ENCODE peak calls at places on chromosomes 3 and 15, in four cellular contexts. P is GM10248, Q is mucosa of descending colon, R is fibroblast of pulmonary artery. X is an unnamed sample.

GRCh38 chr3:30042274-30042859 is 564.0 kb upstream of the TGFBR2 start:
- DNase-seq in P (peak), Q (peak), R (peak), X (peak)

GRCh38 chr3:50213383-50213782 is 8.3 kb downstream of the SLC38A3 start:
- DNase-seq in P (no peak), Q (no peak), R (no peak), X (no peak)

GRCh38 chr15:42832577-42832976 is 88.0 kb downstream of the TTBK2 start:
- DNase-seq in P (no peak), Q (no peak), R (peak), X (no peak)

GRCh38 chr3:192514754-192515660 is 212.3 kb downstream of the FGF12 start:
- DNase-seq in P (no peak), Q (peak), R (no peak), X (peak)

GRCh38 chr3:144229973-144230372 is 258.4 kb downstream of the DIPK2A start:
- DNase-seq in P (no peak), Q (no peak), R (peak), X (no peak)

GRCh38 chr15:96076350-96076749 is 254.2 kb upstream of the NR2F2 start:
- DNase-seq in P (no peak), Q (no peak), R (no peak), X (no peak)

GRCh38 chr3:12509466-12509865 is 25.2 kb downstream of the TSEN2 start:
- DNase-seq in P (no peak), Q (no peak), R (no peak), X (no peak)

GRCh38 chr15:53009093-53009492 is 219.0 kb upstream of the ONECUT1 start:
- DNase-seq in P (no peak), Q (no peak), R (no peak), X (no peak)

GRCh38 chr3:115518100-115518852 is 105.0 kb upstream of the GAP43 start:
- DNase-seq in P (no peak), Q (no peak), R (peak), X (no peak)

GRCh38 chr15:62262305-62262941 is 97.3 kb upstream of the C2CD4B start:
- DNase-seq in P (no peak), Q (no peak), R (no peak), X (no peak)

GRCh38 chr15:51726302-51727073 is 11.0 kb downstream of the LYSMD2 start:
- DNase-seq in P (peak), Q (no peak), R (peak), X (peak)

GRCh38 chr3:36895488-36896409 is 49.1 kb downstream of the TRANK1 start:
- DNase-seq in P (no peak), Q (no peak), R (peak), X (no peak)
- TF ChIP-seq CTCF in P (no peak), Q (no peak), R (no peak), X (no peak)

DNA sequence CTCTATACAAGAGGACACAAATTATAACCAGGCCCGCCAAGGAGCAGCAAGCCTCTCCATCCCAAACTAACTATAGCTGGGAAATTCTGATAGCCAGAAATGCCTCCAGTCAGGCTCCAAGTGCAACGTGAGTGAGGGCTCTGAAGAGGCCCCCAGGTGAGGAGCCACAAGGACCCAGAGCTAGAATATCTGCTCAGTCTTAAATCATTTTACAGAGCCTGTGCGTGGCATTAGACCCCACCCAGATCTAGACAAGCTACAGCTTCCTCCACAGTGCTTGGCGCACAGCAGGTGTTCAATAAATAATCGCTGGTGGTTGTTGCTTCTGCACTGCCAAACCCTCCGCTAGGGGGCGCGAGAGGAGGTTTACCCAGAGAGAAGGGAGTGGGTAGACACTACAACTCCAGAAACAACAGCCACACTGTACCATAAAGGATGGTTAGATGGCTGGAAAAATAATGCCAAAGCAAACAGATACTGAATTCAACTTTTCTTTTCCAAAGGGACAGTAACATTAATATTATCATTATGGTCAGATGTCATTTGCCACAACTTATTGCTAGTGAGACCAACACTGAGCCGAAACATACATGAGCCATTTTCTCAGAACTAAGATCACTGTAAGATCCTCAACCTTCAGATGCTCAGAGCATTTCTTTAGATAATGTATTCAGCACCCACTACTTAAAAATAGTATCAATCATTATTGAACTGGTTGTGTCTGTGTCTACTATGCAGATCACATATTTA is 44.5 kb downstream of the ZIC4 start:
- DNase-seq in P (peak), Q (peak), R (peak), X (peak)
- TF ChIP-seq CTCF in P (peak), Q (peak), R (peak), X (peak)

GRCh38 chr3:137714551-137714950 is 49.6 kb upstream of the SOX14 start:
- DNase-seq in P (no peak), Q (no peak), R (no peak), X (no peak)
- TF ChIP-seq CTCF in P (no peak), Q (no peak), R (no peak), X (no peak)

GRCh38 chr3:126845910-126846309 is 137.0 kb upstream of the PLXNA1 start:
- DNase-seq in P (no peak), Q (no peak), R (no peak), X (no peak)
- TF ChIP-seq CTCF in P (no peak), Q (no peak), R (no peak), X (no peak)